ENCODE peak calls at places on chromosome 14, in ten cellular contexts. One of them, this sample, is unnamed.

GRCh38 chr14:104223101-104223809 is 84.9 kb downstream of the KIF26A start:
- DNase-seq in astrocyte of the spinal cord: no peak
- DNase-seq in fibroblast of lung: no peak
- DNase-seq in lower leg skin: no peak
- DNase-seq in dorsolateral prefrontal cortex: no peak
- DNase-seq in mucosa of descending colon: peak
- DNase-seq in pancreas: peak
- DNase-seq in fibroblast of mammary gland: no peak
- DNase-seq in testis: peak
- DNase-seq in lower lobe of right lung: peak
- DNase-seq in this sample: no peak

GRCh38 chr14:58639842-58640484 is 2.2 kb downstream of the DACT1 start:
- DNase-seq in astrocyte of the spinal cord: peak
- DNase-seq in mucosa of descending colon: no peak
- DNase-seq in dorsolateral prefrontal cortex: peak
- DNase-seq in pancreas: no peak
- DNase-seq in lower lobe of right lung: no peak
- DNase-seq in testis: peak
- DNase-seq in fibroblast of lung: peak
- DNase-seq in fibroblast of mammary gland: peak
- DNase-seq in lower leg skin: no peak
- DNase-seq in this sample: no peak

GRCh38 chr14:88765130-88765529 is 27.6 kb downstream of the EML5 start:
- DNase-seq in mucosa of descending colon: no peak
- DNase-seq in fibroblast of mammary gland: peak
- DNase-seq in lower lobe of right lung: no peak
- DNase-seq in lower leg skin: no peak
- DNase-seq in dorsolateral prefrontal cortex: no peak
- DNase-seq in astrocyte of the spinal cord: peak
- DNase-seq in pancreas: no peak
- DNase-seq in fibroblast of lung: peak
- DNase-seq in testis: no peak
- DNase-seq in this sample: no peak

GRCh38 chr14:76615331-76615730 is 145.9 kb upstream of the VASH1 start:
- DNase-seq in lower leg skin: no peak
- DNase-seq in testis: no peak
- DNase-seq in fibroblast of lung: no peak
- DNase-seq in lower lobe of right lung: no peak
- DNase-seq in mucosa of descending colon: no peak
- DNase-seq in fibroblast of mammary gland: no peak
- DNase-seq in dorsolateral prefrontal cortex: no peak
- DNase-seq in pancreas: no peak
- DNase-seq in astrocyte of the spinal cord: no peak
- DNase-seq in this sample: no peak

GRCh38 chr14:91858536-91859275 is 8.6 kb downstream of the TC2N start:
- DNase-seq in fibroblast of mammary gland: peak
- DNase-seq in testis: no peak
- DNase-seq in lower leg skin: no peak
- DNase-seq in fibroblast of lung: peak
- DNase-seq in mucosa of descending colon: no peak
- DNase-seq in dorsolateral prefrontal cortex: no peak
- DNase-seq in astrocyte of the spinal cord: peak
- DNase-seq in pancreas: no peak
- DNase-seq in lower lobe of right lung: no peak
- DNase-seq in this sample: peak

GRCh38 chr14:53894456-53894855 is 62.2 kb downstream of the BMP4 start:
- DNase-seq in astrocyte of the spinal cord: peak
- DNase-seq in testis: no peak
- DNase-seq in dorsolateral prefrontal cortex: no peak
- DNase-seq in fibroblast of mammary gland: peak
- DNase-seq in mucosa of descending colon: no peak
- DNase-seq in pancreas: no peak
- DNase-seq in lower leg skin: no peak
- DNase-seq in fibroblast of lung: peak
- DNase-seq in lower lobe of right lung: no peak
- DNase-seq in this sample: peak

GRCh38 chr14:104935026-104935650 is 10.5 kb downstream of the PLD4 start:
- DNase-seq in fibroblast of mammary gland: no peak
- DNase-seq in lower leg skin: peak
- DNase-seq in dorsolateral prefrontal cortex: no peak
- DNase-seq in fibroblast of lung: no peak
- DNase-seq in pancreas: peak
- DNase-seq in astrocyte of the spinal cord: no peak
- DNase-seq in mucosa of descending colon: no peak
- DNase-seq in testis: no peak
- DNase-seq in lower lobe of right lung: no peak
- DNase-seq in this sample: peak

GRCh38 chr14:20560961-20561360 is at the start of gene RNASE9:
- DNase-seq in mucosa of descending colon: no peak
- DNase-seq in astrocyte of the spinal cord: no peak
- DNase-seq in lower leg skin: no peak
- DNase-seq in fibroblast of mammary gland: no peak
- DNase-seq in lower lobe of right lung: no peak
- DNase-seq in dorsolateral prefrontal cortex: no peak
- DNase-seq in fibroblast of lung: no peak
- DNase-seq in testis: no peak
- DNase-seq in pancreas: no peak
- DNase-seq in this sample: no peak

GRCh38 chr14:35213143-35213788 is 78.9 kb upstream of the PSMA6 start:
- DNase-seq in lower lobe of right lung: no peak
- DNase-seq in mucosa of descending colon: no peak
- DNase-seq in dorsolateral prefrontal cortex: no peak
- DNase-seq in astrocyte of the spinal cord: no peak
- DNase-seq in testis: peak
- DNase-seq in pancreas: no peak
- DNase-seq in lower leg skin: no peak
- DNase-seq in fibroblast of lung: no peak
- DNase-seq in fibroblast of mammary gland: no peak
- DNase-seq in this sample: no peak

GRCh38 chr14:101508948-101509729 is 52.2 kb upstream of the DIO3 start:
- DNase-seq in lower leg skin: peak
- DNase-seq in astrocyte of the spinal cord: no peak
- DNase-seq in fibroblast of mammary gland: no peak
- DNase-seq in mucosa of descending colon: peak
- DNase-seq in lower lobe of right lung: peak
- DNase-seq in fibroblast of lung: no peak
- DNase-seq in pancreas: peak
- DNase-seq in dorsolateral prefrontal cortex: no peak
- DNase-seq in testis: no peak
- DNase-seq in this sample: no peak

GRCh38 chr14:102926104-102926503 is 3.6 kb downstream of the AMN start:
- DNase-seq in mucosa of descending colon: peak
- DNase-seq in dorsolateral prefrontal cortex: no peak
- DNase-seq in testis: no peak
- DNase-seq in lower lobe of right lung: peak
- DNase-seq in pancreas: no peak
- DNase-seq in fibroblast of mammary gland: no peak
- DNase-seq in fibroblast of lung: no peak
- DNase-seq in lower leg skin: no peak
- DNase-seq in astrocyte of the spinal cord: no peak
- DNase-seq in this sample: no peak

GRCh38 chr14:36870776-36871175 is 209.1 kb downstream of the PAX9 start:
- DNase-seq in fibroblast of mammary gland: no peak
- DNase-seq in pancreas: no peak
- DNase-seq in mucosa of descending colon: no peak
- DNase-seq in dorsolateral prefrontal cortex: no peak
- DNase-seq in lower lobe of right lung: no peak
- DNase-seq in astrocyte of the spinal cord: no peak
- DNase-seq in lower leg skin: no peak
- DNase-seq in fibroblast of lung: no peak
- DNase-seq in testis: no peak
- DNase-seq in this sample: no peak

DNA sequence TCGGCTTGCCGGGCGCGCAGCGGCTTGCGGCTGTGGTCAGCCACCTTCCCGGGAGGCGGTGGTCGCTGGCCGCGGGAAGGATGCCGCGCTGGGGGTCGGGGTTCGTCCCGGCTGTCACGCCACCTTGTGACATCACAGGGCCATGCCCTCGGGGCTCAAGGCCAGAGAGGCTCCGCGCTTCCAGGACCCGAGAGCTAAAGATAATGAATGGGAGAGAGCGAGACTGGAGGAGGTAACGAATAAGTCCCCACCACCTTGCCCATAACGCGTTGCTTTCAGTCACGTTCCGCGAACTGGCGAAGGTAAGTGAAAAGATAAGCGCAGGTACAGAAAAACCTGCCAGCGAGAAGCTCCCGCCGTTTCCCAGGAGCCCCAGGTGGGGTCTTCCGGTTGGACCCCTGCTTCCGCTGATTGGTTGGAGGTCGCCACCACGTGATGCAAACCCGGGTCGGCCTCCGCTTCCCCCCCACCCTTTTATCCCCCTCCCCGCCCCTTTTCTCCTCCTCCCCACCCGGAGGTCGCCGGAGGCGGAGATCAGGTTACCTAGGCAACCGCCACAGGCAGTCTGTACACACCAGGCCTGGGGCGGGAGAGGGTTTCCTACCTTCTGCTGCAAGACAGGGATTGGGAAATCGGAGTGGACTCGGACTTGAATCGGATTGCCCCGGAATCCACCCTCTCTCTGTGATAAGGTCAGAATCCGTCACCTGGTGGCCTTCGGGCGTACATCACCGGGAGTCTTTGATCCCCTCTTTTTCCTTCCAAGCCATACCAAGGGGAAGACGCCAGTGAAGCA is at the start of gene LRRC9:
- DNase-seq in fibroblast of mammary gland: no peak
- DNase-seq in astrocyte of the spinal cord: peak
- DNase-seq in mucosa of descending colon: peak
- DNase-seq in testis: peak
- DNase-seq in pancreas: peak
- DNase-seq in lower leg skin: peak
- DNase-seq in dorsolateral prefrontal cortex: peak
- DNase-seq in lower lobe of right lung: peak
- DNase-seq in fibroblast of lung: peak
- DNase-seq in this sample: peak
- TF ChIP-seq CTCF in fibroblast of mammary gland: no peak
- TF ChIP-seq CTCF in astrocyte of the spinal cord: no peak
- TF ChIP-seq CTCF in mucosa of descending colon: no peak
- TF ChIP-seq CTCF in testis: no peak
- TF ChIP-seq CTCF in pancreas: no peak
- TF ChIP-seq CTCF in lower leg skin: no peak
- TF ChIP-seq CTCF in dorsolateral prefrontal cortex: no peak
- TF ChIP-seq CTCF in lower lobe of right lung: no peak
- TF ChIP-seq CTCF in fibroblast of lung: no peak
- TF ChIP-seq CTCF in this sample: no peak

DNA sequence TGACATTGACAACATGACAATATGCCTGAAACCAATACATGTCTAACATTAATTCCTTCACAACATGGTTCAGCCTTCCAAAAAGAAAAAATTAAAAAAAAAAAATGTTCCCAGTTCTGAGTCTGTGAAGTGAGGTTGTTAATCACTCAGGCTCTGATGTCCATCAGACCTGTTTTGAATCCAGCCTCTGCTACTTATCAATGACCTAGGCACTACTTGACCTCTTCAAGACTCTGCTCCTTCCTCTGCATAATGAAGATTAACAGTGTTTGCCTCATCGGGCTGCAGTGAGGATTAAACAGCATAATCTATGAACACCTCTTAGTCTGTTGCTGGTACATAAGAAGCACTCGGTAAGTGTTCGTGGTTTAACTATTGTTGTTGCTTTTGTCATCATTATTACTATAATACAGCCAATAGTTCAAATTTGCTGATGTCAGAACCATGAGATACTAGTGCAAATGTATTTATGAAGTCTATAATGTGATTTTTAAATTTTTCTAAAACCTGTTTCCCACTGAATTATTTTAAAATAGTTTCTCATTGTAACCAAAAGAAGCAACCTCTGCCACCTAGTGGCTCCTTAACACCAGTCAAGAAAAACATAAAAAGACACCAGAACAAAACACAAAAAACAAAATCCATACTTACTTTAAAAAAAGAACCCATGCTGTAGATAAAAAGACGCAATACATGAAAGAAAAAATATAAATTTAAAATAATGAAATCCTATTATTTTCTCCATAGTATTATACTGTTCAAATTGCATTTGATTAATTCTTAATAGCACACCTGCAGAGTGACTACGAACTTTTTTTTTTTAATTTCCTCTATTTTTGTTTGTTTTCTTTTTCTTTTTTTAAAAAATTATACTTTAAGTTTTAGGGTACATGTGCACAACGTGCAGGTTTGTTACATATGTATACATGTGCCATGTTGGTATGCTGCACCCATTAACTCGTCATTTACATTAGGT is 20.3 kb upstream of the TMX1 start:
- DNase-seq in fibroblast of lung: peak
- DNase-seq in testis: peak
- DNase-seq in lower lobe of right lung: no peak
- DNase-seq in dorsolateral prefrontal cortex: no peak
- DNase-seq in mucosa of descending colon: no peak
- DNase-seq in lower leg skin: no peak
- DNase-seq in pancreas: no peak
- DNase-seq in astrocyte of the spinal cord: peak
- DNase-seq in fibroblast of mammary gland: peak
- DNase-seq in this sample: no peak
- TF ChIP-seq CTCF in fibroblast of lung: peak
- TF ChIP-seq CTCF in testis: peak
- TF ChIP-seq CTCF in lower lobe of right lung: peak
- TF ChIP-seq CTCF in dorsolateral prefrontal cortex: peak
- TF ChIP-seq CTCF in mucosa of descending colon: peak
- TF ChIP-seq CTCF in lower leg skin: no peak
- TF ChIP-seq CTCF in pancreas: no peak
- TF ChIP-seq CTCF in astrocyte of the spinal cord: peak
- TF ChIP-seq CTCF in fibroblast of mammary gland: peak
- TF ChIP-seq CTCF in this sample: peak

GRCh38 chr14:47833006-47833405 is 157.6 kb upstream of the MDGA2 start:
- DNase-seq in dorsolateral prefrontal cortex: no peak
- DNase-seq in lower lobe of right lung: no peak
- DNase-seq in lower leg skin: no peak
- DNase-seq in pancreas: no peak
- DNase-seq in astrocyte of the spinal cord: no peak
- DNase-seq in fibroblast of mammary gland: no peak
- DNase-seq in testis: no peak
- DNase-seq in mucosa of descending colon: no peak
- DNase-seq in fibroblast of lung: no peak
- DNase-seq in this sample: no peak
- TF ChIP-seq CTCF in dorsolateral prefrontal cortex: no peak
- TF ChIP-seq CTCF in lower lobe of right lung: no peak
- TF ChIP-seq CTCF in lower leg skin: no peak
- TF ChIP-seq CTCF in pancreas: no peak
- TF ChIP-seq CTCF in astrocyte of the spinal cord: no peak
- TF ChIP-seq CTCF in fibroblast of mammary gland: no peak
- TF ChIP-seq CTCF in testis: no peak
- TF ChIP-seq CTCF in mucosa of descending colon: no peak
- TF ChIP-seq CTCF in fibroblast of lung: no peak
- TF ChIP-seq CTCF in this sample: no peak

DNA sequence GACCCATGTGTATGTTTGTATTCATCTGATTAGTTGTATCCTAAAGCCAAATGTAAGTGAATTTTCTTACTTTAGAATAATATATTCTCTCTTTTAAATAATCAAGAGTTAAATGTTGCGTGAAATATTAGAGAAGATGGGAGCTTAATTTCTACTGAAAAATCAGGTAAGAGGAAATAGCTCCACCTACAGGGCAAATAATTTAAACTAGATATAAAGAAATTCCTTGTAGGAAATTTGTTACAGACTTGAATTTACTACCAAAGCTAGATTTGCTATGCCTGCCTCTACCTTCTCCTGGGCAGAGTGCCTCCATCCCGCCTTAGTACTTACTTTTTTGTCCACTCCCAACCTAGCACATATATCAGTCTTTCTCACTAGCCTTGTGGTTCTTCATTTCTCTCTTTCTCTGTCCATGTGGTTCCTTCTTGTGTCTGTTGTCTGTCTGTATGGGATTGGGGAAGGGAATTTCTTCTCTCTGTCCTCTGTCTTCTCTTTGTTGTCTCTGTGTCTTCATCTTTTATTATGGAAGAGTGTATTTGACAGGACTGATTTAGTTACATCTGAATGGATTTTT is 44.7 kb downstream of the PALS1 start:
- DNase-seq in lower leg skin: no peak
- DNase-seq in testis: no peak
- DNase-seq in mucosa of descending colon: no peak
- DNase-seq in pancreas: no peak
- DNase-seq in fibroblast of lung: peak
- DNase-seq in astrocyte of the spinal cord: peak
- DNase-seq in lower lobe of right lung: no peak
- DNase-seq in fibroblast of mammary gland: peak
- DNase-seq in dorsolateral prefrontal cortex: no peak
- DNase-seq in this sample: peak
- TF ChIP-seq CTCF in lower leg skin: no peak
- TF ChIP-seq CTCF in testis: peak
- TF ChIP-seq CTCF in mucosa of descending colon: no peak
- TF ChIP-seq CTCF in pancreas: peak
- TF ChIP-seq CTCF in fibroblast of lung: peak
- TF ChIP-seq CTCF in astrocyte of the spinal cord: peak
- TF ChIP-seq CTCF in lower lobe of right lung: peak
- TF ChIP-seq CTCF in fibroblast of mammary gland: peak
- TF ChIP-seq CTCF in dorsolateral prefrontal cortex: peak
- TF ChIP-seq CTCF in this sample: peak

This sample was measured in GM13976.